ENCODE peak calls at places on chromosomes 6 and 20, in four cellular contexts. F, X, Y and C are unnamed samples.
A peak's percentile ranks its signal among the peaks of the same experiment; 100 is the strongest.

GRCh38 chr6:8908638-8909037 is 473.3 kb upstream of the SLC35B3 start:
- DNase-seq in Y (no peak), F (no peak), X (no peak), C (no peak)

GRCh38 chr6:16413399-16413798 is 175.0 kb downstream of the GMPR start:
- DNase-seq in X (no peak), Y (no peak), F (peak; percentile 37), C (no peak)

GRCh38 chr6:13513606-13514502 is 26.5 kb upstream of the GFOD1 start:
- DNase-seq in X (no peak), Y (no peak), F (no peak), C (no peak)

GRCh38 chr20:35293303-35294292 is 1.4 kb upstream of the FAM83C start:
- DNase-seq in F (no peak), X (no peak), Y (no peak), C (no peak)

GRCh38 chr6:154509421-154510143 is 903 bp downstream of the CNKSR3 start:
- DNase-seq in F (no peak), X (peak; percentile 67), Y (peak; percentile 55), C (peak; percentile 37)

GRCh38 chr20:50982372-50982771 is 23.8 kb downstream of the MOCS3 start:
- DNase-seq in Y (no peak), X (peak; percentile 77), F (peak; percentile 68), C (no peak)

GRCh38 chr20:13099676-13100075 is 90.9 kb downstream of the SPTLC3 start:
- DNase-seq in F (peak; percentile 1), Y (no peak), X (no peak), C (no peak)

GRCh38 chr6:27280064-27280539 is 32.0 kb downstream of the POM121L2 start:
- DNase-seq in F (peak; percentile 53), X (no peak), Y (peak; percentile 31), C (no peak)

GRCh38 chr6:32178547-32179440 is 589 bp downstream of the RNF5 start:
- DNase-seq in F (no peak), Y (no peak), X (no peak), C (no peak)

GRCh38 chr6:123965894-123966293 is 162.2 kb downstream of the NKAIN2 start:
- DNase-seq in F (peak; percentile 23), Y (no peak), X (no peak), C (no peak)

GRCh38 chr6:148193063-148193680 is 149.5 kb upstream of the SASH1 start:
- DNase-seq in F (no peak), X (no peak), Y (no peak), C (no peak)

GRCh38 chr20:3218307-3218988 is 9.2 kb downstream of the ITPA start:
- DNase-seq in F (no peak), Y (peak; percentile 65), X (peak; percentile 79), C (no peak)

GRCh38 chr6:31663961-31664789 is 622 bp downstream of the GPANK1 start:
- DNase-seq in F (peak; percentile 89), X (no peak), Y (no peak), C (peak; percentile 58)

GRCh38 chr20:63686492-63687321 is 9.7 kb upstream of the TNFRSF6B start:
- DNase-seq in X (peak; percentile 73), F (peak; percentile 80), Y (peak; percentile 42), C (peak; percentile 69)

GRCh38 chr6:53309059-53309896 is 39.5 kb downstream of the ELOVL5 start:
- DNase-seq in X (no peak), Y (peak; percentile 35), F (peak; percentile 65), C (no peak)

GRCh38 chr20:24818056-24818455 is 131.0 kb upstream of the CST7 start:
- DNase-seq in X (no peak), F (no peak), Y (no peak), C (no peak)

GRCh38 chr6:69914015-69914485 is 47.7 kb downstream of the COL19A1 start:
- DNase-seq in Y (no peak), X (no peak), F (peak; percentile 4), C (no peak)

GRCh38 chr6:109079981-109080380 is 14.7 kb downstream of the SESN1 start:
- DNase-seq in F (no peak), X (no peak), Y (no peak), C (peak; percentile 63)

GRCh38 chr6:64293298-64293697 is 657.7 kb downstream of the PHF3 start:
- DNase-seq in X (no peak), F (peak; percentile 57), Y (no peak), C (no peak)

GRCh38 chr20:3032624-3033023 is 10.8 kb upstream of the GNRH2 start:
- DNase-seq in X (no peak), F (no peak), Y (no peak), C (no peak)

GRCh38 chr6:680204-680603 is 12.7 kb downstream of the EXOC2 start:
- DNase-seq in X (no peak), Y (no peak), F (no peak), C (no peak)

GRCh38 chr20:43404880-43405279 is 52.8 kb upstream of the SRSF6 start:
- DNase-seq in F (no peak), X (no peak), Y (no peak), C (no peak)

GRCh38 chr20:61930776-61931475 is 134.8 kb downstream of the TAF4 start:
- DNase-seq in X (no peak), F (no peak), Y (no peak), C (no peak)

GRCh38 chr6:116279232-116280160 is at the start of gene TSPYL1:
- DNase-seq in X (peak; percentile 96), F (peak; percentile 97), Y (peak; percentile 98), C (peak; percentile 96)

GRCh38 chr6:106156863-106157262 is 70.7 kb downstream of the PRDM1 start:
- DNase-seq in F (no peak), Y (no peak), X (no peak), C (no peak)

DNA sequence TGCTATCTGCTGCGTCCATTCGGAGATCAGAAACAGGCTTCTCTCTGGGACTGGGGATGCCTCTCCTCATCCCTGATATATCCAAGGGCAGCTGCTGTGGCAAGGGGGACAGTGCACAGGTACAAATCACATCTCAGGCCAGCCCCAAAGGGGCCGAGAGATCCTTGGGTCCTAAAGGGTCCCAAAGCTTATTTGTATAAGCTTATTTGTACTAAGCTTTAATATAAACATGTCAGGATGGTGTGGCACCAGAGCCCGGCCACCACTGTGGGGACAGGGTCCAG is 45.3 kb downstream of the FGD2 start:
- DNase-seq in F (no peak), Y (no peak), X (no peak), C (no peak)
- TF ChIP-seq POLR2A in F (no peak), Y (no peak), X (no peak), C (no peak)

GRCh38 chr6:36302227-36302976 is 32.5 kb downstream of the PNPLA1 start:
- DNase-seq in F (peak; percentile 86), X (peak; percentile 81), Y (peak; percentile 96), C (peak; percentile 91)
- TF ChIP-seq CTCF in F (peak; percentile 98), X (peak; percentile 97), Y (peak; percentile 98), C (peak; percentile 90)

DNA sequence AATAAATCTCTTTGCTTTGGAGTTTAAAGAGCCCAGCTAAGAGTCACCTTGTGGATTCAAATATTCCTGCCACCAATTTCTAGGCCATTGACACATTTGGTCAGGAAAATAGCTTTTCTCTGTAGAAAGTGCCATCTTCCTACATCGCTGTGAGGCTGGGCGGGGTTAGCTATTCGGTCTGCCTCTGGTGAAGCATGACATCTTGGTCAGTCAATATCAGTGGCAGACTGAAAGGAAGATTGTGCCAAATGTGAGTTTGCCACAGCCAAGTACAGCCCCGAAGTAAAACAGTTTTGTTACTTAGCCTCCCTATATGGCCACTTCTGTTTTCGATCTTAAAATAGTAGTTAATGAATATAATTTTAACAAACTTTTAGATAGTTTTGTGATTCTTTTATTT is 65.5 kb upstream of the FABP7 start:
- DNase-seq in X (no peak), Y (no peak), F (no peak), C (no peak)
- H3K27ac ChIP-seq in X (no peak overlapping the region), Y (no peak overlapping the region), F (no peak overlapping the region), C (no peak overlapping the region)

GRCh38 chr6:28982476-28983266 is 22.4 kb downstream of the ZNF311 start:
- DNase-seq in X (no peak), Y (peak; percentile 22), F (peak; percentile 67), C (peak; percentile 43)
- TF ChIP-seq POLR2A in X (no peak), Y (no peak), F (no peak), C (no peak)

DNA sequence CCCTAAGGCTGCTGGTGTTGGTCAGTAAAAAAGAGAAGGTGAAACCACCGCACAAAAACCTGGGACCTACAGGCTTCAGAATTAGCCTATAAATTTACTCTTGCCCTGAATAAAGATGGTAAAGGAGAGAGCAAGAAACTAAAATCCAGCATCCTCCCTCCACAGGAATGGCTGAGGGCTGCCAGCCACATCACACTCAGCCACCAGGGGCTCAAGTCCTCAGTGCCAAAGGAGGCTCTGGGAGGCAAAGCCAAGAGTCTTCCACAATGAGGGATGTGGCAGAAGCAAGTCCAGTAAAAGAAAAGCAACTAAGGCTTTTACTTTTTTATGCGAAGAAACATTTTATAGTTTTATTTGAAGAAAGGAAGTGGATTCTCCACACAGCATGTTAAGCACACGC is 219.5 kb upstream of the SSTR4 start:
- DNase-seq in Y (no peak), F (no peak), X (no peak), C (no peak)
- TF ChIP-seq CTCF in Y (no peak), F (no peak), X (no peak), C (no peak)